ENCODE peak calls at places on chromosomes 11 and 22, in five cellular contexts. Z, M, L, X and D are unnamed samples.

GRCh38 chr22:19055801-19056200 is 66.4 kb downstream of the DGCR2 start:
- DNase-seq in Z (no peak), M (no peak), L (no peak), X (no peak), D (no peak)

GRCh38 chr11:61947486-61948210 is 2.5 kb upstream of the BEST1 start:
- DNase-seq in Z (peak; percentile 77), M (no peak), L (peak; percentile 88), X (peak; percentile 92), D (peak; percentile 92)

GRCh38 chr11:114163830-114164401 is 104.4 kb downstream of the ZBTB16 start:
- DNase-seq in Z (no peak), M (no peak), L (peak; percentile 54), X (peak; percentile 79), D (peak; percentile 95)

GRCh38 chr11:10876168-10876567 is 18.3 kb upstream of the ZBED5 start:
- DNase-seq in Z (no peak), M (no peak), L (no peak), X (no peak), D (no peak)

GRCh38 chr11:120034176-120034575 is 103.7 kb downstream of the TRIM29 start:
- DNase-seq in Z (no peak), M (no peak), L (no peak), X (no peak), D (no peak)

GRCh38 chr11:118252688-118253087 is 523 bp upstream of the MPZL3 start:
- DNase-seq in Z (no peak), M (no peak), L (no peak), X (no peak), D (no peak)

GRCh38 chr22:33562484-33562883 is 357.8 kb downstream of the LARGE1 start:
- DNase-seq in Z (no peak), M (no peak), L (no peak), X (no peak), D (no peak)

GRCh38 chr22:39510529-39511149 is 8.5 kb downstream of the MIEF1 start:
- DNase-seq in Z (no peak), M (no peak), L (no peak), X (no peak), D (no peak)

GRCh38 chr11:77198440-77198849 is 70.4 kb downstream of the MYO7A start:
- DNase-seq in Z (peak; percentile 60), M (no peak), L (peak; percentile 12), X (no peak), D (peak; percentile 7)

GRCh38 chr11:17786824-17787525 is 52.4 kb downstream of the KCNC1 start:
- DNase-seq in Z (no peak), M (no peak), L (peak; percentile 91), X (peak; percentile 38), D (peak; percentile 71)

GRCh38 chr11:1633864-1634263 is 4.3 kb downstream of the KRTAP5-5 start:
- DNase-seq in Z (no peak), M (no peak), L (no peak), X (peak; percentile 8), D (no peak)

GRCh38 chr22:26416670-26417270 is 12.3 kb upstream of the ASPHD2 start:
- DNase-seq in Z (no peak), M (no peak), L (peak; percentile 70), X (no peak), D (peak; percentile 52)

GRCh38 chr11:73195191-73196007 is 22.7 kb upstream of the P2RY2 start:
- DNase-seq in Z (no peak), M (no peak), L (peak; percentile 25), X (peak; percentile 17), D (no peak)

GRCh38 chr22:38724926-38725571 is 19.3 kb downstream of the GTPBP1 start:
- DNase-seq in Z (no peak), M (no peak), L (peak; percentile 42), X (peak; percentile 23), D (peak; percentile 35)

GRCh38 chr11:16938061-16938460 is 76.2 kb downstream of the PLEKHA7 start:
- DNase-seq in Z (no peak), M (no peak), L (no peak), X (no peak), D (no peak)

GRCh38 chr11:115052601-115053000 is 374.3 kb downstream of the NXPE2 start:
- DNase-seq in Z (no peak), M (no peak), L (no peak), X (no peak), D (no peak)

GRCh38 chr11:69430566-69430965 is 50.9 kb upstream of the LINC01488 start:
- DNase-seq in Z (no peak), M (no peak), L (peak; percentile 30), X (peak; percentile 16), D (no peak)

GRCh38 chr22:37557321-37558001 is 2.8 kb upstream of the CDC42EP1 start:
- DNase-seq in Z (no peak), M (no peak), L (no peak), X (no peak), D (no peak)

GRCh38 chr22:45045219-45045618 is 35.4 kb upstream of the PHF21B start:
- DNase-seq in Z (no peak), M (no peak), L (no peak), X (no peak), D (no peak)

GRCh38 chr11:927871-928270 is 2.2 kb downstream of the AP2A2 start:
- DNase-seq in Z (peak; percentile 42), M (no peak), L (no peak), X (no peak), D (no peak)

GRCh38 chr11:2929511-2929879 is 275 bp upstream of the PHLDA2 start:
- DNase-seq in Z (peak; percentile 67), M (no peak), L (peak; percentile 86), X (peak; percentile 65), D (peak; percentile 86)

GRCh38 chr11:8905528-8906165 is 5.3 kb upstream of the AKIP1 start:
- DNase-seq in Z (no peak), M (no peak), L (peak; percentile 93), X (no peak), D (peak; percentile 89)

GRCh38 chr22:48803171-48803992 is 1024.3 kb downstream of the BRD1 start:
- DNase-seq in Z (no peak), M (no peak), L (no peak), X (no peak), D (no peak)

GRCh38 chr11:244376-244775 is 7.6 kb downstream of the PSMD13 start:
- DNase-seq in Z (no peak), M (no peak), L (no peak), X (no peak), D (no peak)

GRCh38 chr22:45504703-45505341 is 2.1 kb downstream of the FBLN1 start:
- DNase-seq in Z (no peak), M (no peak), L (peak; percentile 55), X (peak; percentile 79), D (peak; percentile 57)

GRCh38 chr11:44694443-44694842 is 32.3 kb upstream of the TSPAN18 start:
- DNase-seq in Z (no peak), M (no peak), L (no peak), X (no peak), D (no peak)

GRCh38 chr11:10669258-10670033 is 24.1 kb downstream of the IRAG1 start:
- DNase-seq in Z (no peak), M (no peak), L (peak; percentile 71), X (no peak), D (peak; percentile 92)

GRCh38 chr11:9091044-9091936 is at the start of gene SCUBE2:
- DNase-seq in Z (peak; percentile 17), M (no peak), L (no peak), X (no peak), D (no peak)

GRCh38 chr22:29344137-29344536 is 28.6 kb upstream of the RASL10A start:
- DNase-seq in Z (no peak), M (no peak), L (peak; percentile 98), X (peak; percentile 92), D (peak; percentile 78)

GRCh38 chr11:31870609-31871309 is 59.6 kb upstream of the PAX6 start:
- DNase-seq in Z (peak; percentile 38), M (no peak), L (peak; percentile 54), X (peak; percentile 53), D (peak; percentile 30)

GRCh38 chr22:43554694-43555365 is 143.0 kb downstream of the MPPED1 start:
- DNase-seq in Z (no peak), M (no peak), L (no peak), X (no peak), D (no peak)

GRCh38 chr22:23789638-23790037 is 2.9 kb downstream of the SMARCB1 start:
- DNase-seq in Z (no peak), M (no peak), L (no peak), X (peak; percentile 19), D (no peak)

GRCh38 chr22:46749682-46750529 is 11.9 kb upstream of the CERK start:
- DNase-seq in Z (peak; percentile 46), M (no peak), L (no peak), X (no peak), D (no peak)

GRCh38 chr11:130523609-130524008 is 75.2 kb downstream of the ADAMTS15 start:
- DNase-seq in Z (no peak), M (no peak), L (no peak), X (peak; percentile 72), D (peak; percentile 74)